ENCODE peak calls at places on chromosomes 5 and 9, in ten cellular contexts. One of them, this sample, is unnamed.

GRCh38 chr9:133987946-133988665 is 4.0 kb downstream of the VAV2 start:
- DNase-seq in tibial nerve: no peak
- DNase-seq in psoas muscle: no peak
- DNase-seq in effector memory CD4-positive, alpha-beta T cell: no peak
- DNase-seq in GM23338: no peak
- DNase-seq in fibroblast of lung: no peak
- DNase-seq in endothelial cell of umbilical vein: no peak
- DNase-seq in AG04450: no peak
- DNase-seq in astrocyte: no peak
- DNase-seq in CD8-positive, alpha-beta memory T cell: no peak
- DNase-seq in this sample: no peak

GRCh38 chr9:6024035-6024554 is 8.7 kb upstream of the RANBP6 start:
- DNase-seq in tibial nerve: no peak
- DNase-seq in psoas muscle: no peak
- DNase-seq in effector memory CD4-positive, alpha-beta T cell: peak
- DNase-seq in GM23338: peak
- DNase-seq in fibroblast of lung: no peak
- DNase-seq in endothelial cell of umbilical vein: peak
- DNase-seq in AG04450: no peak
- DNase-seq in astrocyte: no peak
- DNase-seq in CD8-positive, alpha-beta memory T cell: peak
- DNase-seq in this sample: no peak

GRCh38 chr5:127801751-127802476 is 98.7 kb downstream of the CCDC192 start:
- DNase-seq in tibial nerve: no peak
- DNase-seq in psoas muscle: no peak
- DNase-seq in effector memory CD4-positive, alpha-beta T cell: no peak
- DNase-seq in GM23338: no peak
- DNase-seq in fibroblast of lung: peak
- DNase-seq in endothelial cell of umbilical vein: peak
- DNase-seq in AG04450: no peak
- DNase-seq in astrocyte: peak
- DNase-seq in CD8-positive, alpha-beta memory T cell: no peak
- DNase-seq in this sample: no peak

GRCh38 chr5:126171916-126172315 is 251.3 kb upstream of the GRAMD2B start:
- DNase-seq in tibial nerve: no peak
- DNase-seq in psoas muscle: no peak
- DNase-seq in effector memory CD4-positive, alpha-beta T cell: no peak
- DNase-seq in GM23338: no peak
- DNase-seq in fibroblast of lung: no peak
- DNase-seq in endothelial cell of umbilical vein: no peak
- DNase-seq in AG04450: no peak
- DNase-seq in astrocyte: no peak
- DNase-seq in CD8-positive, alpha-beta memory T cell: no peak
- DNase-seq in this sample: no peak

GRCh38 chr9:131020388-131020787 is 11.4 kb downstream of the LAMC3 start:
- DNase-seq in tibial nerve: no peak
- DNase-seq in psoas muscle: no peak
- DNase-seq in effector memory CD4-positive, alpha-beta T cell: no peak
- DNase-seq in GM23338: no peak
- DNase-seq in fibroblast of lung: peak
- DNase-seq in endothelial cell of umbilical vein: no peak
- DNase-seq in AG04450: no peak
- DNase-seq in astrocyte: peak
- DNase-seq in CD8-positive, alpha-beta memory T cell: no peak
- DNase-seq in this sample: no peak

GRCh38 chr9:7376213-7376612 is 423.4 kb downstream of the DMAC1 start:
- DNase-seq in tibial nerve: no peak
- DNase-seq in psoas muscle: no peak
- DNase-seq in effector memory CD4-positive, alpha-beta T cell: no peak
- DNase-seq in GM23338: no peak
- DNase-seq in fibroblast of lung: no peak
- DNase-seq in endothelial cell of umbilical vein: no peak
- DNase-seq in AG04450: no peak
- DNase-seq in astrocyte: no peak
- DNase-seq in CD8-positive, alpha-beta memory T cell: no peak
- DNase-seq in this sample: no peak

GRCh38 chr5:136042665-136043121 is 13.9 kb downstream of the TGFBI start:
- DNase-seq in tibial nerve: no peak
- DNase-seq in psoas muscle: no peak
- DNase-seq in effector memory CD4-positive, alpha-beta T cell: no peak
- DNase-seq in GM23338: no peak
- DNase-seq in fibroblast of lung: peak
- DNase-seq in endothelial cell of umbilical vein: peak
- DNase-seq in AG04450: no peak
- DNase-seq in astrocyte: peak
- DNase-seq in CD8-positive, alpha-beta memory T cell: no peak
- DNase-seq in this sample: no peak

GRCh38 chr9:130442746-130443455 is 1.9 kb upstream of the ASS1 start:
- DNase-seq in tibial nerve: no peak
- DNase-seq in psoas muscle: no peak
- DNase-seq in effector memory CD4-positive, alpha-beta T cell: no peak
- DNase-seq in GM23338: no peak
- DNase-seq in fibroblast of lung: no peak
- DNase-seq in endothelial cell of umbilical vein: no peak
- DNase-seq in AG04450: no peak
- DNase-seq in astrocyte: no peak
- DNase-seq in CD8-positive, alpha-beta memory T cell: no peak
- DNase-seq in this sample: no peak

GRCh38 chr5:134873494-134873893 is 677 bp upstream of the TXNDC15 start:
- DNase-seq in tibial nerve: no peak
- DNase-seq in psoas muscle: no peak
- DNase-seq in effector memory CD4-positive, alpha-beta T cell: no peak
- DNase-seq in GM23338: peak
- DNase-seq in fibroblast of lung: no peak
- DNase-seq in endothelial cell of umbilical vein: no peak
- DNase-seq in AG04450: no peak
- DNase-seq in astrocyte: no peak
- DNase-seq in CD8-positive, alpha-beta memory T cell: peak
- DNase-seq in this sample: no peak

GRCh38 chr9:116157436-116158138 is 4.0 kb downstream of the PAPPA start:
- DNase-seq in tibial nerve: no peak
- DNase-seq in psoas muscle: no peak
- DNase-seq in effector memory CD4-positive, alpha-beta T cell: no peak
- DNase-seq in GM23338: peak
- DNase-seq in fibroblast of lung: peak
- DNase-seq in endothelial cell of umbilical vein: no peak
- DNase-seq in AG04450: no peak
- DNase-seq in astrocyte: no peak
- DNase-seq in CD8-positive, alpha-beta memory T cell: no peak
- DNase-seq in this sample: no peak

GRCh38 chr5:1244976-1245375 is 19.8 kb downstream of the SLC6A18 start:
- DNase-seq in tibial nerve: no peak
- DNase-seq in psoas muscle: no peak
- DNase-seq in effector memory CD4-positive, alpha-beta T cell: no peak
- DNase-seq in GM23338: no peak
- DNase-seq in fibroblast of lung: no peak
- DNase-seq in endothelial cell of umbilical vein: no peak
- DNase-seq in AG04450: no peak
- DNase-seq in astrocyte: no peak
- DNase-seq in CD8-positive, alpha-beta memory T cell: no peak
- DNase-seq in this sample: no peak

GRCh38 chr5:179762781-179763176 is 30.2 kb downstream of the MAML1 start:
- DNase-seq in tibial nerve: no peak
- DNase-seq in psoas muscle: no peak
- DNase-seq in effector memory CD4-positive, alpha-beta T cell: no peak
- DNase-seq in GM23338: no peak
- DNase-seq in fibroblast of lung: peak
- DNase-seq in endothelial cell of umbilical vein: no peak
- DNase-seq in AG04450: no peak
- DNase-seq in astrocyte: peak
- DNase-seq in CD8-positive, alpha-beta memory T cell: no peak
- DNase-seq in this sample: no peak

GRCh38 chr9:89940625-89941024 is 335.8 kb downstream of the GADD45G start:
- DNase-seq in tibial nerve: no peak
- DNase-seq in psoas muscle: no peak
- DNase-seq in effector memory CD4-positive, alpha-beta T cell: no peak
- DNase-seq in GM23338: no peak
- DNase-seq in fibroblast of lung: peak
- DNase-seq in endothelial cell of umbilical vein: no peak
- DNase-seq in AG04450: no peak
- DNase-seq in astrocyte: peak
- DNase-seq in CD8-positive, alpha-beta memory T cell: no peak
- DNase-seq in this sample: no peak

GRCh38 chr5:16791036-16791705 is 144.9 kb downstream of the MYO10 start:
- DNase-seq in tibial nerve: peak
- DNase-seq in psoas muscle: no peak
- DNase-seq in effector memory CD4-positive, alpha-beta T cell: no peak
- DNase-seq in GM23338: peak
- DNase-seq in fibroblast of lung: peak
- DNase-seq in endothelial cell of umbilical vein: peak
- DNase-seq in AG04450: no peak
- DNase-seq in astrocyte: peak
- DNase-seq in CD8-positive, alpha-beta memory T cell: no peak
- DNase-seq in this sample: no peak

DNA sequence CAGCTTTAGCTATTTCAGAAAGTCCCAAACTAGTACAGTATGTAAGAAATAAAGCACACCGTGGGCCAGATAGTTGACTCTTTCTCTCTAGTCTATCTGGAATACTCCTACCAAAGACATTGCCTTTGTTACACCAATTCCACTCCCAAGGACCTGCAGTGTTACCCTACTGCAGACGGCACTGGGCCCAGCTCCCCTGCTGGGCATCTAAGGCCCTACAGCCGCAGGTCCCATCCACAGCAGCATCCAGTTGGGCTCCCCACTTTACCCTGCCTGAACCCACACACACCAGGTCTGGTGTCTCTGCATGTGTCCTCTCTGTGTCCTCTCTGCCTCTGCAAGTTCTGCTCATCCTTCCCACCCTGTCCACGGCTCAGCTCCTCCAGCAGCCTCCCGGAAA is 22.5 kb downstream of the TNIP1 start:
- DNase-seq in tibial nerve: no peak
- DNase-seq in psoas muscle: no peak
- DNase-seq in effector memory CD4-positive, alpha-beta T cell: no peak
- DNase-seq in GM23338: no peak
- DNase-seq in fibroblast of lung: no peak
- DNase-seq in endothelial cell of umbilical vein: no peak
- DNase-seq in AG04450: no peak
- DNase-seq in astrocyte: no peak
- DNase-seq in CD8-positive, alpha-beta memory T cell: no peak
- DNase-seq in this sample: no peak
- H3K27ac ChIP-seq in tibial nerve: no peak
- H3K27ac ChIP-seq in psoas muscle: peak
- H3K27ac ChIP-seq in effector memory CD4-positive, alpha-beta T cell: no peak
- H3K27ac ChIP-seq in GM23338: no peak
- H3K27ac ChIP-seq in fibroblast of lung: no peak
- H3K27ac ChIP-seq in endothelial cell of umbilical vein: no peak
- H3K27ac ChIP-seq in AG04450: no peak
- H3K27ac ChIP-seq in astrocyte: no peak
- H3K27ac ChIP-seq in CD8-positive, alpha-beta memory T cell: no peak
- H3K27ac ChIP-seq in this sample: no peak

GRCh38 chr9:108569624-108570023 is 286.2 kb downstream of the ACTL7B start:
- DNase-seq in tibial nerve: no peak
- DNase-seq in psoas muscle: no peak
- DNase-seq in effector memory CD4-positive, alpha-beta T cell: no peak
- DNase-seq in GM23338: no peak
- DNase-seq in fibroblast of lung: peak
- DNase-seq in endothelial cell of umbilical vein: no peak
- DNase-seq in AG04450: peak
- DNase-seq in astrocyte: peak
- DNase-seq in CD8-positive, alpha-beta memory T cell: no peak
- DNase-seq in this sample: no peak
- H3K27ac ChIP-seq in tibial nerve: no peak
- H3K27ac ChIP-seq in psoas muscle: no peak
- H3K27ac ChIP-seq in effector memory CD4-positive, alpha-beta T cell: no peak
- H3K27ac ChIP-seq in GM23338: no peak
- H3K27ac ChIP-seq in fibroblast of lung: no peak
- H3K27ac ChIP-seq in endothelial cell of umbilical vein: no peak
- H3K27ac ChIP-seq in AG04450: no peak
- H3K27ac ChIP-seq in astrocyte: no peak
- H3K27ac ChIP-seq in CD8-positive, alpha-beta memory T cell: no peak
- H3K27ac ChIP-seq in this sample: no peak

GRCh38 chr5:119332978-119333401 is 22.8 kb upstream of the TNFAIP8 start:
- DNase-seq in tibial nerve: no peak
- DNase-seq in psoas muscle: no peak
- DNase-seq in effector memory CD4-positive, alpha-beta T cell: no peak
- DNase-seq in GM23338: no peak
- DNase-seq in fibroblast of lung: no peak
- DNase-seq in endothelial cell of umbilical vein: no peak
- DNase-seq in AG04450: no peak
- DNase-seq in astrocyte: no peak
- DNase-seq in CD8-positive, alpha-beta memory T cell: no peak
- DNase-seq in this sample: no peak
- H3K27ac ChIP-seq in tibial nerve: no peak
- H3K27ac ChIP-seq in psoas muscle: no peak
- H3K27ac ChIP-seq in effector memory CD4-positive, alpha-beta T cell: peak
- H3K27ac ChIP-seq in GM23338: no peak
- H3K27ac ChIP-seq in fibroblast of lung: no peak
- H3K27ac ChIP-seq in endothelial cell of umbilical vein: no peak
- H3K27ac ChIP-seq in AG04450: no peak
- H3K27ac ChIP-seq in astrocyte: no peak
- H3K27ac ChIP-seq in CD8-positive, alpha-beta memory T cell: no peak
- H3K27ac ChIP-seq in this sample: no peak

GRCh38 chr9:120869726-120870125 is 7.3 kb downstream of the PHF19 start:
- DNase-seq in tibial nerve: no peak
- DNase-seq in psoas muscle: no peak
- DNase-seq in effector memory CD4-positive, alpha-beta T cell: no peak
- DNase-seq in GM23338: no peak
- DNase-seq in fibroblast of lung: no peak
- DNase-seq in endothelial cell of umbilical vein: no peak
- DNase-seq in AG04450: no peak
- DNase-seq in astrocyte: no peak
- DNase-seq in CD8-positive, alpha-beta memory T cell: no peak
- DNase-seq in this sample: no peak

GRCh38 chr9:120869360-120869687 is 7.7 kb downstream of the PHF19 start:
- DNase-seq in tibial nerve: no peak
- DNase-seq in psoas muscle: no peak
- DNase-seq in effector memory CD4-positive, alpha-beta T cell: no peak
- DNase-seq in GM23338: no peak
- DNase-seq in fibroblast of lung: no peak
- DNase-seq in endothelial cell of umbilical vein: no peak
- DNase-seq in AG04450: no peak
- DNase-seq in astrocyte: no peak
- DNase-seq in CD8-positive, alpha-beta memory T cell: no peak
- DNase-seq in this sample: no peak

GRCh38 chr9:120868676-120869359 is 8.2 kb downstream of the PHF19 start:
- DNase-seq in tibial nerve: peak
- DNase-seq in psoas muscle: peak
- DNase-seq in effector memory CD4-positive, alpha-beta T cell: peak
- DNase-seq in GM23338: peak
- DNase-seq in fibroblast of lung: peak
- DNase-seq in endothelial cell of umbilical vein: peak
- DNase-seq in AG04450: peak
- DNase-seq in astrocyte: peak
- DNase-seq in CD8-positive, alpha-beta memory T cell: peak
- DNase-seq in this sample: peak

GRCh38 chr9:120868339-120868675 is 8.7 kb downstream of the PHF19 start:
- DNase-seq in tibial nerve: no peak
- DNase-seq in psoas muscle: no peak
- DNase-seq in effector memory CD4-positive, alpha-beta T cell: no peak
- DNase-seq in GM23338: no peak
- DNase-seq in fibroblast of lung: no peak
- DNase-seq in endothelial cell of umbilical vein: no peak
- DNase-seq in AG04450: no peak
- DNase-seq in astrocyte: peak
- DNase-seq in CD8-positive, alpha-beta memory T cell: no peak
- DNase-seq in this sample: no peak

DNA sequence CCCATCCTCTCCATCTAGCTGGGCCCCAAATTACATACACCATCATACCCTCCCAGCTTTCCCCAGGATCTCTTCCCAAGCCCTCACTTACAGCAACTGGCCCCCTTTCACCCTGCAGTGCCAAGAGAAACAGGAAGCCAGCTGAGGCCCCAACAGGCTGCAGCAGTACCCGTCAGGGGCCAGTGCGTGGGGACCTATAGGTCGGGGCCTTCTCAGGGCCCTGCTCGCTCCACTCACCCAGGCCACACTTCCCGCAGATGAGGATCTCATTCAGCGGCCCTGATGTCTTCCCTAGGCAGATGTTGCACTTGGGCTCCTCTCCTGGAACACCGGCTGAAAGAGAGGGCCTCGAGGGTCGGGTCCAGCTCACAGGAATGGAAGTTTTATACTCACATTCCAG is 6.8 kb downstream of the PHF19 start:
- DNase-seq in tibial nerve: no peak
- DNase-seq in psoas muscle: no peak
- DNase-seq in effector memory CD4-positive, alpha-beta T cell: no peak
- DNase-seq in GM23338: no peak
- DNase-seq in fibroblast of lung: no peak
- DNase-seq in endothelial cell of umbilical vein: peak
- DNase-seq in AG04450: no peak
- DNase-seq in astrocyte: no peak
- DNase-seq in CD8-positive, alpha-beta memory T cell: no peak
- DNase-seq in this sample: no peak
- H3K27ac ChIP-seq in tibial nerve: peak
- H3K27ac ChIP-seq in psoas muscle: no peak
- H3K27ac ChIP-seq in effector memory CD4-positive, alpha-beta T cell: peak
- H3K27ac ChIP-seq in GM23338: no peak
- H3K27ac ChIP-seq in fibroblast of lung: no peak
- H3K27ac ChIP-seq in endothelial cell of umbilical vein: peak
- H3K27ac ChIP-seq in AG04450: no peak
- H3K27ac ChIP-seq in astrocyte: no peak
- H3K27ac ChIP-seq in CD8-positive, alpha-beta memory T cell: peak
- H3K27ac ChIP-seq in this sample: peak